ENCODE peak calls at places on chromosome 16, in four cellular contexts. One of them, this sample, is unnamed.

GRCh38 chr16:85490971-85491771 is 122.0 kb upstream of the GSE1 start:
- DNase-seq in A549: peak
- DNase-seq in endothelial cell: peak
- DNase-seq in uterus: no peak
- DNase-seq in this sample: peak

GRCh38 chr16:57134982-57135381 is 42.6 kb downstream of the CPNE2 start:
- DNase-seq in endothelial cell: no peak
- DNase-seq in A549: no peak
- DNase-seq in uterus: no peak
- DNase-seq in this sample: no peak

GRCh38 chr16:89297156-89297869 is 79.8 kb downstream of the ZNF778 start:
- DNase-seq in A549: no peak
- DNase-seq in uterus: no peak
- DNase-seq in endothelial cell: no peak
- DNase-seq in this sample: no peak

GRCh38 chr16:76370344-76370743 is 93.1 kb downstream of the CNTNAP4 start:
- DNase-seq in A549: no peak
- DNase-seq in endothelial cell: no peak
- DNase-seq in uterus: no peak
- DNase-seq in this sample: no peak

GRCh38 chr16:29761882-29762281 is 16.1 kb upstream of the C16orf54 start:
- DNase-seq in endothelial cell: no peak
- DNase-seq in uterus: no peak
- DNase-seq in A549: no peak
- DNase-seq in this sample: no peak

GRCh38 chr16:57530531-57531252 is 5.7 kb downstream of the CCDC102A start:
- DNase-seq in uterus: peak
- DNase-seq in endothelial cell: no peak
- DNase-seq in A549: no peak
- DNase-seq in this sample: no peak

GRCh38 chr16:27270389-27270788 is 1.8 kb upstream of the NSMCE1 start:
- DNase-seq in uterus: no peak
- DNase-seq in endothelial cell: no peak
- DNase-seq in A549: no peak
- DNase-seq in this sample: no peak

GRCh38 chr16:66580605-66581209 is 1.4 kb downstream of the CMTM2 start:
- DNase-seq in A549: no peak
- DNase-seq in endothelial cell: no peak
- DNase-seq in uterus: no peak
- DNase-seq in this sample: peak

GRCh38 chr16:66605177-66605999 is 884 bp downstream of the CMTM3 start:
- DNase-seq in A549: peak
- DNase-seq in uterus: peak
- DNase-seq in endothelial cell: peak
- DNase-seq in this sample: no peak

GRCh38 chr16:82085380-82085779 is 50.3 kb downstream of the HSD17B2 start:
- DNase-seq in endothelial cell: no peak
- DNase-seq in uterus: no peak
- DNase-seq in A549: no peak
- DNase-seq in this sample: no peak

GRCh38 chr16:19287241-19287640 is 1.7 kb downstream of the CLEC19A start:
- DNase-seq in A549: no peak
- DNase-seq in uterus: no peak
- DNase-seq in endothelial cell: no peak
- DNase-seq in this sample: no peak

GRCh38 chr16:89534147-89534788 is 26.1 kb downstream of the SPG7 start:
- DNase-seq in uterus: no peak
- DNase-seq in A549: no peak
- DNase-seq in endothelial cell: peak
- DNase-seq in this sample: peak

GRCh38 chr16:5060073-5060641 is 5.6 kb downstream of the C16orf89 start:
- DNase-seq in endothelial cell: no peak
- DNase-seq in A549: no peak
- DNase-seq in uterus: no peak
- DNase-seq in this sample: no peak

GRCh38 chr16:5056347-5056746 is 9.4 kb downstream of the C16orf89 start:
- DNase-seq in A549: no peak
- DNase-seq in endothelial cell: peak
- DNase-seq in uterus: no peak
- DNase-seq in this sample: peak

GRCh38 chr16:5059386-5060072 is 6.2 kb downstream of the C16orf89 start:
- DNase-seq in uterus: no peak
- DNase-seq in endothelial cell: no peak
- DNase-seq in A549: no peak
- DNase-seq in this sample: no peak

GRCh38 chr16:5054876-5055865 is 10.6 kb downstream of the C16orf89 start:
- DNase-seq in A549: no peak
- DNase-seq in uterus: no peak
- DNase-seq in endothelial cell: no peak
- DNase-seq in this sample: no peak

DNA sequence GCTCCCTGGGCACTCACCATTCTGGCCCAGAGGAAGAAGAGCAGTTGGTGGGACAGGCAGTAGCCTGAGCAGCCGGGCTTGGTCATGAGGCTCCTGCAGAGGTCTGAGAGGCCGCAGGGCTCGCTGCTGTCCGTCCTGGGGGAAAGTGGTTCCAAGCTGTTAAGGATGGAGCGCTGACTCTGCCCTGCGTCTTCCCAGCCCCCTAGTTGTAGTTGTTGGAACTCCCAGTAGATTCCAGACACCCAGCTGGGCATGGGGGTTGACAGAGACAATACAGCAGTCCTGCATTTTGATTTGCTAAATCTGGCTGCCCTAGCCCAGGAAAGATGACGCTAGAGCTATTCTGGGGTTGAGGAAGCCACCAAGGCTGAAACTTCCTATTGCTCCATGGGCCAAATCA is 7.3 kb downstream of the C16orf89 start:
- DNase-seq in uterus: no peak
- DNase-seq in endothelial cell: peak
- DNase-seq in A549: peak
- DNase-seq in this sample: no peak
- TF ChIP-seq CTCF in uterus: no peak
- TF ChIP-seq CTCF in endothelial cell: peak
- TF ChIP-seq CTCF in A549: no peak
- TF ChIP-seq CTCF in this sample: no peak

DNA sequence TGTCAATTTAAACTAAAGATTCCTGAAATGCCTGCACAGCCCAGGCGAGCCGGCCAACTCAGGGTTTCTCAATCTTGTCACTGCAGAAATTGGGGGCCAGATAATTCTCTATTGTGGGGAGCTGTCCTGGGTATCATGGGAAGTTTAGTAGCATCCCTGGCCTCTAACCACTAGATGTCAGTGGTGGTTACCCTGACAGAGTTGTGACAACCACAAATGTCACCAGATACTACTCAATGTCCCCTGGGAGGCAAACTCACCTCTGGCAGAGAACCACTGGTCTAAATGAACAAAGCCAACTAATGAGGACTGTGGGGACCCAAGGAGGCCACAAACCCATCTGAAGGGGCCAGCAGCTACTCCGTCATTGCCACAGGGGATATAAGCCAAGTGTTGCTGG is 90.9 kb downstream of the MYH11 start:
- DNase-seq in uterus: no peak
- DNase-seq in A549: peak
- DNase-seq in endothelial cell: peak
- DNase-seq in this sample: peak
- TF ChIP-seq CTCF in uterus: peak
- TF ChIP-seq CTCF in A549: peak
- TF ChIP-seq CTCF in endothelial cell: no peak
- TF ChIP-seq CTCF in this sample: peak

DNA sequence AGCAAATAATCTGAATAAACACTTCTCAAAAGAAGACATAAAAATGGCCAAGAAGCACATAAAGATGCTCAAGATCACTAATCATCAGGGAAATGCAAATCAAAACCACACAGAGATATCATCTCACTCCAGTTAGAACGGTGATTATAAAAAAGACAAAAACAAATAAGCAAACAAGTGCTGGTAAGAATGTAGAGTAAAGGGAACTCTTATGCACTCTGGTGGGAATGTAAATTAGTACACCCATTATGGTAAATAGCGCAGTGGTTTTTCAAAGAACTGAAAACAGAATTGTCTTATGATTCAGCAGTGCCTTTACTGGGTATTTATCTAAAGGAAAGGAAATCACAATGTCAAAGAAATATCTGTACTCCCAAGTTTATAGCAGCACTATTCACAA is 343.2 kb downstream of the HAPSTR1 start:
- DNase-seq in uterus: no peak
- DNase-seq in A549: no peak
- DNase-seq in endothelial cell: no peak
- DNase-seq in this sample: no peak
- TF ChIP-seq CTCF in uterus: no peak
- TF ChIP-seq CTCF in A549: no peak
- TF ChIP-seq CTCF in endothelial cell: no peak
- TF ChIP-seq CTCF in this sample: no peak

GRCh38 chr16:75320435-75320834 is 69.0 kb upstream of the BCAR1 start:
- DNase-seq in A549: no peak
- DNase-seq in endothelial cell: no peak
- DNase-seq in uterus: no peak
- DNase-seq in this sample: peak
- TF ChIP-seq CTCF in A549: no peak
- TF ChIP-seq CTCF in endothelial cell: no peak
- TF ChIP-seq CTCF in uterus: no peak
- TF ChIP-seq CTCF in this sample: no peak

DNA sequence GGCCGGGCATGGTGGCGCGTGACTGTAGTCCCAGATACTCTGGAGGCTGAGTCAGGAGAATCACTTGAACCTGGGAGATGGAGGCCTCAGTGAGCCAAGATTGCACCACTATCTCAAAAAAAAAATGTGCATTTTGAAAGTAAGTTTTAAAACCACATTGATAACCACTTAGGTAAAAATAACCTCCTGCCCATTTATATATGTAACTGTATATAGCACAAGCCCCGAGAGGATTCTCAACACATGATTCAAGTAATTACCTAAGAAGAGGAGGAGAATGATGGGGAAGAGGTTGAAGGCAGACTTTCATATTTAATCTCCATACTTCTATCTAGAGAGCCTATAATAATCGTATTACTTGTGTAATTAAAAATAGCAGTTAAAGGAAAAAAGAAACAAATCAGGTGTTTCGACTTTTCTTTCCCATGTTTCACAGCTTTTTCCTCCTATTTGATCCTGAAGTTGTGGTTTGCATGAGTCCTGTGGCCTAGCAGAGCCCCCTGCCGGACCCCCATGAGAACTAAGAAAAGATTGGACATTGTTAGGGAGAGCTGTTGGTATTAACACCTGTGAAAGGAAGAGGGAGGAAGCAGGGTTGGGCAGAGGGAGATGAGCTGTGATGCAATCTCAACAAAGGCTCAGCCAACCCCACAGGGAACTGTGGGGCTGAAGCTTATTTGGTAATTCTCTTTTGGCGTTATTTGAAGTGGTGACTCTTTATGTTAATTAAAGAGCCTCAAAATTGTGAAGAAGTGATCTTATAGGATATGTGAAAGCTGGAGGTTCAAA is 22.1 kb downstream of the PMFBP1 start:
- DNase-seq in uterus: no peak
- DNase-seq in A549: no peak
- DNase-seq in endothelial cell: no peak
- DNase-seq in this sample: peak
- TF ChIP-seq CTCF in uterus: no peak
- TF ChIP-seq CTCF in A549: no peak
- TF ChIP-seq CTCF in endothelial cell: no peak
- TF ChIP-seq CTCF in this sample: no peak

GRCh38 chr16:3490911-3491629 is 4.2 kb downstream of the C16orf90 start:
- DNase-seq in A549: no peak
- DNase-seq in uterus: no peak
- DNase-seq in endothelial cell: no peak
- DNase-seq in this sample: no peak
- TF ChIP-seq CTCF in A549: no peak
- TF ChIP-seq CTCF in uterus: no peak
- TF ChIP-seq CTCF in endothelial cell: no peak
- TF ChIP-seq CTCF in this sample: no peak

GRCh38 chr16:83954577-83955016 is 1.6 kb downstream of the OSGIN1 start:
- DNase-seq in A549: no peak
- DNase-seq in endothelial cell: no peak
- DNase-seq in uterus: peak
- DNase-seq in this sample: peak

GRCh38 chr16:83955218-83956130 is 2.4 kb downstream of the OSGIN1 start:
- DNase-seq in uterus: no peak
- DNase-seq in A549: no peak
- DNase-seq in endothelial cell: no peak
- DNase-seq in this sample: no peak

GRCh38 chr16:83952587-83952939 is 477 bp upstream of the OSGIN1 start:
- DNase-seq in endothelial cell: no peak
- DNase-seq in A549: peak
- DNase-seq in uterus: no peak
- DNase-seq in this sample: peak

GRCh38 chr16:83952940-83953795 is at the start of gene OSGIN1:
- DNase-seq in endothelial cell: no peak
- DNase-seq in A549: peak
- DNase-seq in uterus: peak
- DNase-seq in this sample: peak

GRCh38 chr16:83953796-83954576 is 946 bp downstream of the OSGIN1 start:
- DNase-seq in endothelial cell: no peak
- DNase-seq in A549: peak
- DNase-seq in uterus: no peak
- DNase-seq in this sample: peak
- TF ChIP-seq CTCF in endothelial cell: peak
- TF ChIP-seq CTCF in A549: peak
- TF ChIP-seq CTCF in uterus: peak
- TF ChIP-seq CTCF in this sample: peak

DNA sequence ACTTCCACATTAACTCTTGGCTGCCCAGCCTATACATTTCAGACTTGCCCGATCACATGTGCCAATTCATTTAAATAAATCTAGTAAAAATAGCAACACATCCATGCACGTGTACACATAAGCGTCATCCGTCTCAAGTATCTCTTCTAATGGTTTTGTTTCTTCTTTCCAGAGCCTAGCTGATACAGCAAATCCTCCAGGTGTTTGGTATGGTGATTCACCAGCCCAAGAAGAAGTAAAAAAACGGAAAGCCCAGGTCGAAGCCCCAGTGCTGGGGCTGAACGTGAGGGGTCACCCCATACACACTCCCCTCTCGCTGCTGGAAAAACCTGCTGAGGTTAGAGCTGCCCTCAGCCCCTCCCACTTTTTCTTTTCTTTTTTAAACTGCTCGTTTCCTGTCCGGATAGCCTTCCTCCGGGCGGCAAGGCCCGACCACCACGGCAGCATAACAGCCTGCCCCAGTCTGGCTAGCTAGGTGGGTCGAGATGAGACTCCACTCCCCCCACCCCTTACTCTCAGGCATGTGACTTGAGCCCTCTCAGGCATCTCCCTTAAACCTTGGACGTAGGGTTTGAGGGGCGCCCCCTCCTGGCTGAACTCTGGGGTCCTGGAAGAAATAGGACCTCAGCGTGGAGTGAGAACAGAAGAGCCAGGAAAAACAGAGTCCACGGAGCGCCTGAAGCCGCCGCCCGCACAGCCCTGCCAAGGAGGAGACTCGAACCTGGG is 13.9 kb upstream of the OR1F1 start:
- DNase-seq in A549: peak
- DNase-seq in endothelial cell: peak
- DNase-seq in uterus: no peak
- DNase-seq in this sample: peak
- TF ChIP-seq CTCF in A549: peak
- TF ChIP-seq CTCF in endothelial cell: peak
- TF ChIP-seq CTCF in uterus: no peak
- TF ChIP-seq CTCF in this sample: peak

This sample was measured in MCF 10A.